ENCODE peak calls at places on chromosomes 13 and 19, in five cellular contexts. T is neural progenitor cell, J is SJSA1, H is Panc1, W is fibroblast of mammary gland. R is an unnamed sample.

GRCh38 chr13:33125821-33126570 is 109.8 kb downstream of the KL start:
- DNase-seq in T (peak), J (peak), H (peak), W (peak), R (peak)

GRCh38 chr13:50131998-50132936 is 117.0 kb downstream of the KCNRG start:
- DNase-seq in T (peak), J (no peak), H (no peak), W (no peak), R (no peak)

GRCh38 chr13:83378901-83379300 is 503.4 kb downstream of the SLITRK1 start:
- DNase-seq in T (no peak), J (no peak), H (no peak), W (peak), R (no peak)

GRCh38 chr19:31727536-31727935 is 378.3 kb upstream of the TSHZ3 start:
- DNase-seq in T (no peak), J (no peak), H (no peak), W (no peak), R (no peak)

GRCh38 chr19:5128932-5129389 is 160.0 kb downstream of the KDM4B start:
- DNase-seq in T (no peak), J (no peak), H (no peak), W (no peak), R (no peak)

GRCh38 chr13:33757713-33758112 is 60.2 kb upstream of the RFC3 start:
- DNase-seq in T (no peak), J (no peak), H (no peak), W (no peak), R (peak)

GRCh38 chr13:90792335-90792734 is 555.2 kb upstream of the MIR17HG start:
- DNase-seq in T (no peak), J (no peak), H (no peak), W (peak), R (no peak)

GRCh38 chr13:113588394-113589111 is 4.0 kb downstream of the TFDP1 start:
- DNase-seq in T (no peak), J (no peak), H (no peak), W (no peak), R (no peak)

GRCh38 chr13:71864981-71865857 is 1.8 kb downstream of the DACH1 start:
- DNase-seq in T (peak), J (no peak), H (no peak), W (no peak), R (peak)

GRCh38 chr19:38037151-38037611 is 130.2 kb downstream of the SIPA1L3 start:
- DNase-seq in T (no peak), J (no peak), H (no peak), W (no peak), R (peak)

GRCh38 chr19:13026478-13026999 is 31.3 kb downstream of the NFIX start:
- DNase-seq in T (no peak), J (peak), H (no peak), W (peak), R (peak)

GRCh38 chr13:109904218-109904617 is 117.8 kb upstream of the IRS2 start:
- DNase-seq in T (peak), J (peak), H (no peak), W (peak), R (peak)

GRCh38 chr19:5293607-5294089 is 47.0 kb downstream of the PTPRS start:
- DNase-seq in T (peak), J (peak), H (no peak), W (peak), R (peak)

GRCh38 chr13:23558675-23559536 is 11.3 kb upstream of the TNFRSF19 start:
- DNase-seq in T (no peak), J (peak), H (no peak), W (peak), R (peak)

GRCh38 chr19:6011206-6011605 is 33.3 kb upstream of the RANBP3 start:
- DNase-seq in T (no peak), J (no peak), H (no peak), W (no peak), R (peak)

GRCh38 chr19:50567052-50567841 is 988 bp downstream of the LRRC4B start:
- DNase-seq in T (peak), J (no peak), H (no peak), W (no peak), R (peak)

GRCh38 chr19:35712529-35712909 is 5.3 kb upstream of the KMT2B start:
- DNase-seq in T (no peak), J (no peak), H (no peak), W (no peak), R (no peak)

GRCh38 chr13:20131057-20131832 is 29.6 kb downstream of the GJA3 start:
- DNase-seq in T (no peak), J (no peak), H (no peak), W (no peak), R (no peak)

GRCh38 chr19:38070573-38070972 is 153.4 kb downstream of the DPF1 start:
- DNase-seq in T (no peak), J (peak), H (no peak), W (peak), R (no peak)

GRCh38 chr13:24746618-24747247 is 17.2 kb upstream of the RNF17 start:
- DNase-seq in T (peak), J (no peak), H (no peak), W (no peak), R (no peak)

GRCh38 chr19:18091217-18091608 is 4.5 kb upstream of the IL12RB1 start:
- DNase-seq in T (no peak), J (no peak), H (no peak), W (no peak), R (no peak)

GRCh38 chr19:46428278-46429141 is at the start of gene PNMA8C:
- DNase-seq in T (peak), J (peak), H (no peak), W (peak), R (peak)

GRCh38 chr19:29017788-29018187 is 195.2 kb downstream of the UQCRFS1 start:
- DNase-seq in T (no peak), J (no peak), H (no peak), W (no peak), R (no peak)

GRCh38 chr13:60329221-60329983 is 67.6 kb upstream of the TDRD3 start:
- DNase-seq in T (peak), J (peak), H (peak), W (peak), R (peak)

GRCh38 chr13:39036212-39036611 is 1.7 kb downstream of the PROSER1 start:
- DNase-seq in T (no peak), J (no peak), H (no peak), W (no peak), R (peak)

GRCh38 chr19:17716309-17716929 is 2.9 kb upstream of the MAP1S start:
- DNase-seq in T (no peak), J (no peak), H (no peak), W (no peak), R (no peak)

GRCh38 chr19:48624067-48624594 is 4.8 kb downstream of the SPHK2 start:
- DNase-seq in T (peak), J (peak), H (no peak), W (peak), R (peak)

GRCh38 chr19:6790194-6791128 is 18.0 kb downstream of the VAV1 start:
- DNase-seq in T (no peak), J (no peak), H (no peak), W (no peak), R (no peak)

GRCh38 chr13:32309812-32310706 is 5.1 kb downstream of the ZAR1L start:
- DNase-seq in T (peak), J (peak), H (peak), W (peak), R (peak)

GRCh38 chr13:75818181-75819110 is 182.3 kb downstream of the LMO7 start:
- DNase-seq in T (no peak), J (no peak), H (no peak), W (no peak), R (peak)

GRCh38 chr19:1387684-1388636 is 4.3 kb downstream of the NDUFS7 start:
- DNase-seq in T (no peak), J (no peak), H (no peak), W (no peak), R (no peak)

GRCh38 chr19:18021121-18021755 is 13.3 kb downstream of the ARRDC2 start:
- DNase-seq in T (no peak), J (peak), H (no peak), W (peak), R (peak)

GRCh38 chr19:307111-307531 is 15.9 kb upstream of the PLPP2 start:
- DNase-seq in T (no peak), J (no peak), H (no peak), W (no peak), R (no peak)

GRCh38 chr13:96003304-96003703 is 49.9 kb downstream of the UGGT2 start:
- DNase-seq in T (no peak), J (no peak), H (no peak), W (peak), R (no peak)

GRCh38 chr19:19540707-19541515 is 2.8 kb downstream of the CILP2 start:
- DNase-seq in T (peak), J (no peak), H (no peak), W (no peak), R (peak)

GRCh38 chr19:19459707-19460251 is 54.3 kb downstream of the GATAD2A start:
- DNase-seq in T (no peak), J (peak), H (peak), W (peak), R (peak)

R was measured in NCI-H69.